ENCODE peak calls at places on chromosome 7, in four cellular contexts. Y, B, T and W are unnamed samples.

GRCh38 chr7:70849580-70850235 is 282.2 kb upstream of the GALNT17 start:
- DNase-seq in B (no peak), Y (no peak), T (no peak), W (no peak)

GRCh38 chr7:157339777-157340677 is 3.2 kb downstream of the DNAJB6 start:
- DNase-seq in B (peak; percentile 72), Y (peak; percentile 82), T (peak; percentile 67), W (peak; percentile 34)

GRCh38 chr7:5452470-5452899 is 28.9 kb upstream of the TNRC18 start:
- DNase-seq in Y (no peak), B (no peak), T (peak; percentile 34), W (no peak)

GRCh38 chr7:142626420-142627035 is 122.7 kb upstream of the PRSS1 start:
- DNase-seq in B (peak; percentile 45), T (peak; percentile 71), Y (peak; percentile 67), W (peak; percentile 12)

GRCh38 chr7:156842740-156843140 is 50.2 kb downstream of the LMBR1 start:
- DNase-seq in Y (no peak), T (no peak), B (no peak), W (peak; percentile 23)

GRCh38 chr7:81482600-81483186 is 287.2 kb downstream of the HGF start:
- DNase-seq in B (no peak), Y (no peak), T (peak; percentile 34), W (no peak)

GRCh38 chr7:124322561-124322960 is 289.7 kb upstream of the TMEM229A start:
- DNase-seq in T (no peak), B (no peak), Y (no peak), W (no peak)

GRCh38 chr7:103912906-103913610 is 76.4 kb downstream of the RELN start:
- DNase-seq in Y (no peak), T (no peak), B (no peak), W (peak; percentile 19)

GRCh38 chr7:92833766-92834605 is 2.4 kb downstream of the CDK6 start:
- DNase-seq in Y (peak; percentile 88), T (peak; percentile 80), B (peak; percentile 80), W (peak; percentile 65)

GRCh38 chr7:94423865-94424264 is 29.2 kb downstream of the COL1A2 start:
- DNase-seq in T (peak; percentile 53), B (no peak), Y (no peak), W (peak; percentile 12)

GRCh38 chr7:92904292-92905131 is 68.1 kb upstream of the CDK6 start:
- DNase-seq in Y (no peak), B (peak; percentile 97), T (peak; percentile 99), W (peak; percentile 97)

GRCh38 chr7:35757574-35757973 is 43.3 kb upstream of the SEPTIN7 start:
- DNase-seq in Y (no peak), B (no peak), T (no peak), W (no peak)

GRCh38 chr7:122790558-122790957 is 87.8 kb upstream of the RNF148 start:
- DNase-seq in B (no peak), T (no peak), Y (no peak), W (no peak)

GRCh38 chr7:51316262-51316665 is 345 bp downstream of the COBL start:
- DNase-seq in T (no peak), B (no peak), Y (no peak), W (peak; percentile 2)

GRCh38 chr7:134992626-134993179 is 6.4 kb downstream of the AGBL3 start:
- DNase-seq in Y (peak; percentile 70), T (no peak), B (peak; percentile 84), W (peak; percentile 35)

GRCh38 chr7:94417921-94418320 is 23.2 kb downstream of the COL1A2 start:
- DNase-seq in B (no peak), Y (no peak), T (no peak), W (no peak)

GRCh38 chr7:28309684-28310083 is 102.6 kb upstream of the CREB5 start:
- DNase-seq in Y (no peak), T (no peak), B (no peak), W (no peak)

GRCh38 chr7:111107989-111108388 is 17.1 kb downstream of the LRRN3 start:
- DNase-seq in Y (no peak), B (no peak), T (no peak), W (no peak)

GRCh38 chr7:155310425-155311114 is 12.9 kb downstream of the INSIG1 start:
- DNase-seq in B (no peak), Y (no peak), T (no peak), W (no peak)

GRCh38 chr7:4144801-4145470 is 537.2 kb upstream of the FOXK1 start:
- DNase-seq in Y (no peak), B (peak; percentile 10), T (no peak), W (no peak)

GRCh38 chr7:159099217-159099655 is 45.4 kb downstream of the VIPR2 start:
- DNase-seq in B (no peak), T (no peak), Y (peak; percentile 85), W (no peak)

GRCh38 chr7:144862612-144863319 is 26.9 kb upstream of the TPK1 start:
- DNase-seq in B (no peak), T (no peak), Y (no peak), W (no peak)

GRCh38 chr7:90706067-90706716 is 110.1 kb downstream of the CDK14 start:
- DNase-seq in B (no peak), Y (no peak), T (no peak), W (no peak)